ENCODE peak calls at places on chromosomes 13 and 19, in four cellular contexts. One of them, this sample, is unnamed.

GRCh38 chr13:106117035-106117434 is 418.4 kb downstream of the EFNB2 start:
- DNase-seq in K562: no peak
- DNase-seq in GM12878: no peak
- DNase-seq in A549: no peak
- DNase-seq in this sample: no peak

GRCh38 chr19:10037367-10037766 is 24.1 kb downstream of the RDH8 start:
- DNase-seq in A549: peak; percentile 35
- DNase-seq in GM12878: no peak
- DNase-seq in K562: no peak
- DNase-seq in this sample: no peak

GRCh38 chr19:16067205-16067938 is 8.9 kb upstream of the TPM4 start:
- DNase-seq in K562: no peak
- DNase-seq in GM12878: no peak
- DNase-seq in A549: no peak
- DNase-seq in this sample: no peak

GRCh38 chr19:7505682-7506384 is 10.1 kb upstream of the ZNF358 start:
- DNase-seq in A549: peak; percentile 45
- DNase-seq in GM12878: no peak
- DNase-seq in K562: peak; percentile 95
- DNase-seq in this sample: no peak

GRCh38 chr19:19471682-19472081 is 43.7 kb downstream of the TSSK6 start:
- DNase-seq in A549: no peak
- DNase-seq in K562: no peak
- DNase-seq in GM12878: no peak
- DNase-seq in this sample: no peak

GRCh38 chr19:4539697-4540581 is at the start of gene LRG1:
- DNase-seq in GM12878: peak; percentile 30
- DNase-seq in A549: no peak
- DNase-seq in K562: peak; percentile 88
- DNase-seq in this sample: peak; percentile 86

GRCh38 chr13:97621631-97622030 is 187.7 kb downstream of the RAP2A start:
- DNase-seq in K562: no peak
- DNase-seq in A549: no peak
- DNase-seq in GM12878: no peak
- DNase-seq in this sample: no peak

GRCh38 chr19:55086730-55087541 is 11.3 kb downstream of the EPS8L1 start:
- DNase-seq in A549: no peak
- DNase-seq in K562: peak; percentile 26
- DNase-seq in GM12878: no peak
- DNase-seq in this sample: no peak

GRCh38 chr19:51091126-51091525 is 8.4 kb upstream of the KLK14 start:
- DNase-seq in K562: no peak
- DNase-seq in GM12878: no peak
- DNase-seq in A549: no peak
- DNase-seq in this sample: no peak

GRCh38 chr13:46685006-46685730 is 111.8 kb downstream of the ESD start:
- DNase-seq in GM12878: no peak
- DNase-seq in A549: no peak
- DNase-seq in K562: no peak
- DNase-seq in this sample: no peak

GRCh38 chr13:46683879-46684278 is 113.1 kb downstream of the ESD start:
- DNase-seq in A549: no peak
- DNase-seq in K562: no peak
- DNase-seq in GM12878: no peak
- DNase-seq in this sample: no peak

GRCh38 chr13:46684287-46685001 is 112.5 kb downstream of the ESD start:
- DNase-seq in GM12878: no peak
- DNase-seq in K562: no peak
- DNase-seq in A549: no peak
- DNase-seq in this sample: peak; percentile 86

GRCh38 chr13:46686171-46686570 is 110.8 kb downstream of the ESD start:
- DNase-seq in A549: no peak
- DNase-seq in K562: no peak
- DNase-seq in GM12878: no peak
- DNase-seq in this sample: no peak

GRCh38 chr13:46687810-46688209 is 109.2 kb downstream of the ESD start:
- DNase-seq in GM12878: no peak
- DNase-seq in A549: peak; percentile 36
- DNase-seq in K562: no peak
- DNase-seq in this sample: peak; percentile 80
- TF ChIP-seq POLR2AphosphoS2 in GM12878: no peak
- TF ChIP-seq POLR2AphosphoS2 in A549: no peak
- TF ChIP-seq POLR2AphosphoS2 in K562: no peak
- TF ChIP-seq POLR2AphosphoS2 in this sample: no peak

DNA sequence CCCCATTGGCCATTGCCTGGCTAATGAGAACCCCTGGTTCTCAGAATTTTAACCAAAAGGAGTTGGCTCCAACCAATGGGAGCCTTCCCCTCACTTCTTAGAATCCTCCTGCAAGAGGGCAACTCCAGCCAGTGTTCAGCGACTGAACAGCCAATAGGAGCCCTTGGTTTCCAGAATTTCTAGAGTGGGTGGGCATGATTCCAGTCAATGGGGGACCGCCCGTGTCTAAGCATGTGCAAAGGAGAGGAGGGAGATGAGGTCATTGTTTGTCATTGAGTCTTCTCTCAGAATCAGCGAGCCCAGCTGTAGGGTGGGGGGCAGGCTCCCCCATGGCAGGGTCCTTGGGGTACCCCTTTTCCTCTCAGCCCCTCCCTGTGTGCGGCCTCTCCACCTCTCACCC is 9.5 kb upstream of the SWSAP1 start:
- DNase-seq in K562: peak; percentile 5
- DNase-seq in GM12878: no peak
- DNase-seq in A549: no peak
- DNase-seq in this sample: no peak
- TF ChIP-seq POLR2AphosphoS2 in K562: no peak
- TF ChIP-seq POLR2AphosphoS2 in GM12878: no peak
- TF ChIP-seq POLR2AphosphoS2 in A549: no peak
- TF ChIP-seq POLR2AphosphoS2 in this sample: no peak

GRCh38 chr19:48905664-48906063 is 5.6 kb downstream of the NUCB1 start:
- DNase-seq in GM12878: no peak
- DNase-seq in K562: no peak
- DNase-seq in A549: no peak
- DNase-seq in this sample: no peak
- TF ChIP-seq POLR2AphosphoS2 in GM12878: no peak
- TF ChIP-seq POLR2AphosphoS2 in K562: no peak
- TF ChIP-seq POLR2AphosphoS2 in A549: no peak
- TF ChIP-seq POLR2AphosphoS2 in this sample: no peak

DNA sequence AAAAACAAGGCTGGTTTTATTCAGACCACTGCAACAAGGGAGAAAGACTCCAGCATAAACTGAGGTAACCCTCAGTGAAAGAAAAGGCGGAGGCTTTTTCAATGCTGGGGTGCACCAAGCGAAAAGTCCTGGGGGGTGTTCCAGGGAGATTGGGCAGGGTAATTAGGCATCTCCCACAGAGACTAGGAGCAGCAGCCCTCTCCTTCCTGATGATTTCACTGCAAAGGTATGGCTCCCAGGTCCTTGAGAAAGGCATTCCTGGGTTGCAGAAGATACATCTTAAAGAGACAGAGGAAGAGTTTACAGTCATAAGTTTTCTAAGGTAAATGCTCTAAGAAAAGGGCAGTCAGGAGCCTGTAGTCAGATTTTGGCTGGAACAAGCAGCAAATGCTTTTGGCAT is 412.0 kb downstream of the FOXO1 start:
- DNase-seq in K562: no peak
- DNase-seq in A549: peak; percentile 16
- DNase-seq in GM12878: no peak
- DNase-seq in this sample: no peak
- TF ChIP-seq POLR2AphosphoS2 in K562: no peak
- TF ChIP-seq POLR2AphosphoS2 in A549: no peak
- TF ChIP-seq POLR2AphosphoS2 in GM12878: no peak
- TF ChIP-seq POLR2AphosphoS2 in this sample: no peak

This sample was measured in HepG2.